ENCODE peak calls at places on chromosomes 3 and 15, in nine cellular contexts. U is adrenal gland, G is stomach, F is RWPE1, K is cardiac muscle cell, X is ovary, I is psoas muscle, P is fibroblast of lung, B is transverse colon. E is an unnamed sample.

GRCh38 chr15:91782221-91782620 is 71.3 kb upstream of the SLCO3A1 start:
- DNase-seq in P (no peak), G (peak; percentile 84), I (no peak), K (no peak), F (no peak), U (no peak), X (no peak), B (no peak), E (no peak)

GRCh38 chr3:73604491-73604890 is 20.2 kb downstream of the PDZRN3 start:
- DNase-seq in X (no peak), P (peak; percentile 89), K (no peak), F (no peak), B (no peak), I (no peak), U (no peak), G (no peak), E (no peak)

GRCh38 chr15:73941044-73941443 is 14.8 kb downstream of the LOXL1 start:
- DNase-seq in X (no peak), I (peak; percentile 50), P (peak; percentile 98), F (no peak), B (no peak), U (no peak), K (no peak), G (no peak), E (no peak)

GRCh38 chr3:159787794-159788205 is 200.8 kb upstream of the IL12A start:
- DNase-seq in B (peak; percentile 66), X (no peak), P (peak; percentile 90), K (no peak), I (no peak), U (no peak), G (no peak), F (no peak), E (no peak)

GRCh38 chr3:44682182-44682896 is 30.1 kb upstream of the ZNF502 start:
- DNase-seq in X (no peak), K (no peak), F (no peak), B (no peak), G (no peak), P (peak; percentile 82), I (no peak), U (no peak), E (no peak)

GRCh38 chr3:2420919-2421318 is 322.3 kb downstream of the CNTN4 start:
- DNase-seq in I (no peak), U (no peak), P (no peak), X (no peak), K (no peak), G (no peak), F (no peak), B (no peak), E (no peak)

GRCh38 chr3:62604746-62605351 is 231.5 kb upstream of the FEZF2 start:
- DNase-seq in G (no peak), U (no peak), F (no peak), K (no peak), X (no peak), I (no peak), B (no peak), P (no peak), E (no peak)

GRCh38 chr3:17431004-17431403 is 311.4 kb downstream of the TBC1D5 start:
- DNase-seq in F (peak; percentile 11), B (no peak), G (no peak), X (no peak), P (peak; percentile 33), I (no peak), U (no peak), K (peak; percentile 23), E (no peak)

GRCh38 chr3:160140756-160141155 is 84.5 kb upstream of the C3orf80 start:
- DNase-seq in I (no peak), K (no peak), F (no peak), B (no peak), X (no peak), U (no peak), P (no peak), G (no peak), E (no peak)

GRCh38 chr3:89395996-89396395 is 288.6 kb downstream of the EPHA3 start:
- DNase-seq in F (no peak), G (no peak), X (no peak), P (no peak), U (no peak), K (no peak), B (no peak), I (no peak), E (no peak)

GRCh38 chr15:49620174-49620573 is 444 bp downstream of the FAM227B start:
- DNase-seq in U (no peak), I (no peak), G (no peak), F (no peak), X (no peak), B (peak; percentile 21), P (peak; percentile 41), K (no peak), E (no peak)

GRCh38 chr3:62604301-62604700 is 231.0 kb upstream of the FEZF2 start:
- DNase-seq in I (no peak), U (no peak), G (no peak), B (no peak), F (peak; percentile 61), X (no peak), K (no peak), P (peak; percentile 89), E (no peak)

GRCh38 chr15:59294961-59295741 is 77.5 kb downstream of the MYO1E start:
- DNase-seq in U (no peak), P (peak; percentile 98), X (no peak), B (no peak), G (no peak), F (peak; percentile 64), K (no peak), I (no peak), E (no peak)

GRCh38 chr3:9146367-9147071 is 102.9 kb downstream of the SRGAP3 start:
- DNase-seq in G (no peak), B (peak; percentile 51), F (no peak), P (no peak), U (no peak), X (no peak), I (no peak), K (no peak), E (no peak)

GRCh38 chr3:151933224-151933858 is 59.9 kb downstream of the SUCNR1 start:
- DNase-seq in K (no peak), X (no peak), F (no peak), I (no peak), G (no peak), U (no peak), P (no peak), B (no peak), E (no peak)

GRCh38 chr3:150765949-150766720 is 3.2 kb upstream of the SIAH2 start:
- DNase-seq in K (no peak), P (peak; percentile 92), B (no peak), F (no peak), U (no peak), X (no peak), I (no peak), G (no peak), E (no peak)

DNA sequence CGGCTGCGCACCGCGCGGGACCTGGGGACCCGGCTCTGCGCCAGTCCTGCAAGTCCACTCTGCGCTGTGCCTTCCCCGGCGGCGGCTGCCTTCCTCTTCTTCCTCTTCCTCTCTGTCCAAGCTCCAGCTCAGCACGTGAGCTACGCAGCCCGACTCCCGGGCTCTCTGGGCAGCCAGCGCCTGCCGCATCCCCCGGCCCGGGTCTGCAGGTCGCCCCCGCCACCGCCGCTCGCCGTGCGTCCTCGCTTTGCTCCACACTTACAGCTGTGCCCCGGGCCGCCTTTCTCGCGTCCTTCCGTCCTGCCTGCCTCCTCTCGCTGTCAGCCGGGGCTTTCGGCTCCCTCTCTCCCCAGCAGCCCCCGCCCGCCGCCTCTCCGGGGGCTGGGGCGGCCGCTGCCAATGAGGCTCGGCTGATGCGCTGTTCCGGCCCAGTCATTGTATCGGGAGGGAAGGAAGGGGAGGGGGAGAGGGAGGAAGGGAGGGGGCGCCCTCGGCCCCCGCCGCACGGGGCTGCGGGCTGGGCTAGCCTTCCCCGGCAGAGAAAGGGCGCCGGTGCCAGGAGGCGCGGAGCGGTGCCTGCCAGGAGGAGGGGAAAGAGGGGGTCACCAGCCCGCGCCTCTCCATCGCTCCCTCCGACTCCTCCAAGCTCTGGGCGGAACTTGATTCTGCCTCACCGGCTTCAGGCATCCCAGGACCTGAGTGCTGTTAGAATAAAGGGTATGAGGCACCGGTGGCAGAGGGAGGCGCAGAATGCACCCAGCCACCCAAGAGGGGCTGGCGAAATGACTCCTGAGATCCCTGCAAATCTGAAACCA is 156.6 kb upstream of the FRMD4B start:
- DNase-seq in X (peak; percentile 57), P (peak; percentile 2), B (no peak), K (peak; percentile 81), U (peak; percentile 21), F (peak; percentile 51), I (no peak), G (no peak), E (no peak)
- H3K27ac ChIP-seq in X (no peak overlapping the region), P (no peak overlapping the region), B (no peak overlapping the region), K (no peak overlapping the region), U (no peak overlapping the region), F (peak overlapping the region; percentile 99), I (no peak overlapping the region), G (peak overlapping the region; percentile 46), E (no peak overlapping the region)

GRCh38 chr3:186880392-186880791 is 37.9 kb downstream of the ADIPOQ start:
- DNase-seq in G (no peak), I (no peak), F (no peak), U (no peak), P (no peak), X (no peak), B (no peak), K (no peak), E (no peak)

GRCh38 chr3:186871403-186871924 is 29.0 kb downstream of the ADIPOQ start:
- DNase-seq in P (no peak), B (no peak), G (no peak), X (no peak), I (no peak), K (no peak), U (no peak), F (no peak), E (no peak)

GRCh38 chr3:186870421-186871201 is 28.1 kb downstream of the ADIPOQ start:
- DNase-seq in X (no peak), B (no peak), G (no peak), I (no peak), K (peak; percentile 32), F (no peak), P (no peak), U (no peak), E (no peak)

GRCh38 chr3:186879776-186880175 is 37.3 kb downstream of the ADIPOQ start:
- DNase-seq in I (no peak), X (no peak), G (no peak), B (no peak), K (no peak), F (no peak), P (no peak), U (no peak), E (no peak)

GRCh38 chr3:186875708-186876107 is 33.2 kb downstream of the ADIPOQ start:
- DNase-seq in F (no peak), X (no peak), G (no peak), K (no peak), U (no peak), B (no peak), P (no peak), I (no peak), E (no peak)
- TF ChIP-seq CTCF in F (no peak), X (no peak), G (no peak), K (no peak), U (no peak), B (no peak), P (no peak), I (no peak), E (no peak)

GRCh38 chr15:66253296-66253642 is 281 bp downstream of the MEGF11 start:
- DNase-seq in X (no peak), P (no peak), B (no peak), U (peak; percentile 17), K (no peak), G (no peak), F (no peak), I (no peak), E (no peak)
- H3K27ac ChIP-seq in X (no peak overlapping the region), P (no peak overlapping the region), B (no peak overlapping the region), U (no peak overlapping the region), K (no peak overlapping the region), G (no peak overlapping the region), F (no peak overlapping the region), I (no peak overlapping the region), E (no peak overlapping the region)

GRCh38 chr3:168090306-168091085 is 5.2 kb downstream of the GOLIM4 start:
- DNase-seq in K (no peak), F (no peak), P (peak; percentile 27), I (no peak), G (no peak), U (no peak), B (no peak), X (no peak), E (no peak)
- TF ChIP-seq CTCF in K (no peak), F (no peak), P (no peak), I (no peak), G (no peak), U (no peak), B (no peak), X (no peak), E (no peak)

E was measured in CD4-positive, alpha-beta T cell.